ENCODE peak calls at places on chromosomes 4 and X, in seven cellular contexts. K is uterus, S is IMR-90, C is heart left ventricle, N is Peyer's patch, F is tibial nerve, R is transverse colon. W is an unnamed sample.
A peak's percentile ranks its signal among the peaks of the same experiment; 100 is the strongest.

GRCh38 chrX:103628386-103629290 is at the start of gene TCEAL1:
- DNase-seq in R (peak; percentile 74), N (peak; percentile 74), S (peak; percentile 27), C (peak; percentile 66), K (peak; percentile 67), F (peak; percentile 45), W (peak; percentile 85)

GRCh38 chrX:30576881-30577280 is 685 bp downstream of the TASL start:
- DNase-seq in N (no peak), S (no peak), R (no peak), C (no peak), K (no peak), F (no peak), W (no peak)

GRCh38 chrX:102745513-102746133 is 25.1 kb downstream of the GPRASP3 start:
- DNase-seq in R (no peak), C (no peak), S (no peak), N (no peak), K (peak; percentile 20), F (no peak), W (no peak)

GRCh38 chrX:54509401-54509800 is 13.4 kb upstream of the FGD1 start:
- DNase-seq in C (no peak), S (peak; percentile 40), N (no peak), K (no peak), R (no peak), F (no peak), W (no peak)

GRCh38 chr4:13248621-13249298 is 235.4 kb downstream of the RAB28 start:
- DNase-seq in C (no peak), K (no peak), N (no peak), R (no peak), S (peak; percentile 6), F (no peak), W (no peak)

GRCh38 chr4:107740950-107741701 is 21.1 kb upstream of the PAPSS1 start:
- DNase-seq in S (peak; percentile 60), C (peak; percentile 41), R (peak; percentile 21), N (no peak), F (peak; percentile 48), K (peak; percentile 67), W (no peak)

GRCh38 chr4:97720869-97721432 is 422.3 kb downstream of the STPG2 start:
- DNase-seq in N (no peak), S (no peak), C (no peak), K (no peak), R (no peak), F (no peak), W (no peak)

GRCh38 chr4:2402053-2402452 is 16.4 kb downstream of the ZFYVE28 start:
- DNase-seq in F (no peak), R (peak; percentile 88), K (peak; percentile 68), C (peak; percentile 76), S (no peak), N (peak; percentile 92), W (peak; percentile 64)

GRCh38 chr4:61294001-61294400 is 93.9 kb downstream of the ADGRL3 start:
- DNase-seq in K (no peak), R (no peak), C (no peak), S (no peak), F (no peak), N (no peak), W (no peak)

GRCh38 chr4:166622425-166622977 is 611.8 kb downstream of the SPOCK3 start:
- DNase-seq in S (no peak), K (no peak), F (no peak), C (no peak), N (no peak), R (no peak), W (no peak)

GRCh38 chrX:20217906-20218305 is 48.8 kb downstream of the RPS6KA3 start:
- DNase-seq in S (no peak), R (no peak), N (no peak), F (no peak), K (no peak), C (no peak), W (no peak)

GRCh38 chrX:20221902-20222301 is 44.8 kb downstream of the RPS6KA3 start:
- DNase-seq in N (no peak), F (no peak), S (peak; percentile 42), K (no peak), C (no peak), R (no peak), W (no peak)

GRCh38 chrX:20215565-20215964 is 51.1 kb downstream of the RPS6KA3 start:
- DNase-seq in F (no peak), N (no peak), R (no peak), S (no peak), C (no peak), K (no peak), W (no peak)

GRCh38 chrX:20217279-20217678 is 49.4 kb downstream of the RPS6KA3 start:
- DNase-seq in R (no peak), N (no peak), F (no peak), C (no peak), K (no peak), S (peak; percentile 78), W (no peak)

GRCh38 chrX:20218809-20219505 is 47.8 kb downstream of the RPS6KA3 start:
- DNase-seq in K (peak; percentile 22), S (peak; percentile 20), F (no peak), R (no peak), N (no peak), C (no peak), W (peak; percentile 55)
- H3K4me3 ChIP-seq in K (no peak overlapping the region), S (no peak overlapping the region), F (no peak overlapping the region), R (no peak overlapping the region), N (no peak overlapping the region), C (peak overlapping the region; percentile 30), W (peak overlapping the region; percentile 16)

GRCh38 chrX:55839480-55839879 is 121.9 kb downstream of the RRAGB start:
- DNase-seq in N (peak; percentile 73), C (no peak), K (no peak), R (peak; percentile 51), F (no peak), S (no peak), W (no peak)
- H3K27me3 ChIP-seq in N (no peaks in the 10 kb centered on the region), C (no peaks in the 10 kb centered on the region), K (no peaks in the 10 kb centered on the region), R (no peaks in the 10 kb centered on the region), F (no peaks in the 10 kb centered on the region), S (no peaks in the 10 kb centered on the region), W (no peaks in the 10 kb centered on the region)

DNA sequence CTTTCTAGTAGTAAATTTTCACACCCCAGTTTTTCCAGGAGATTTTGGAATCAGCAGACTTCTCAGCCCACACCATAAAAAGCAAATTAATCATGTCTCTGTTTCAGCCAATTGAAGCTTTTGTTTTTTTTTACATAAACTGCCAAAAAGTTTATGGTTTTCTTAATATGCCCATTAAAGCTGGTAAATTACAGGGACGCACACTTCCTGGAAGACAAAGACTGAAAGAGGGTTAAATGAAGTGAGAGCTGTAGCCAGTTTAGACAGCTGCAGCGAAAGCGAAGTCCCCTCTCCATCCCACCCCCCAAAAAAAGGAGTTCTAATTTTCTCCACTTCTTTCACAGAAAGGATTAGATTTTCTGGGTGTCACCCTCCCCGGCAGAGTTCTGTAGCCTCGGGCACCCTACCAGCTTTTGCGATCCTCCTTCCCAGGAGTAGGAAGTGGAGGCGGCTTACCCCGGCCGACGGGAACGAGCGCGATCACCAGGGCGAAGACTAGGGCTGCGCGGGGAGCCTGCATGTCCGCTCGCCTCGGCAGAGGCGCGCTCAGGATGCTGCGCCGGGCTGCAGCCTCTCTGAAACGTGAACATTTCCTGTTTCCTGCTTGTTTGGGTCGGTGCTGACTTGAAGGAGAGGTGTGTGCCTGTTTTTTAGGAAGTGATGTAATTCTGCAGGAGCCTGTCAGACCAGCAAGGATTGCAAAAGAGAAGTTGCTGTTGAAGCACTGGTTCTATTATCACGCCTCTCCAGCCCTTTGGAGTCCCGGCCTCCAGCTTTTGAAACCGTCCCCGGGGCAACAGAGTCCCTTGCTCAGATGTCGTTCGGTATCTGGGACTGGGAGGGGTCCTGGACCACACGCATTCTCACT is at the start of gene TMEM154:
- DNase-seq in R (peak; percentile 74), S (peak; percentile 53), N (peak; percentile 75), F (peak; percentile 23), C (peak; percentile 59), K (peak; percentile 18), W (peak; percentile 75)
- TF ChIP-seq POLR2A in R (peak; percentile 74), S (no peak), N (peak; percentile 31), F (no peak), C (no peak), K (no peak), W (peak; percentile 62)

GRCh38 chr4:84907145-84907544 is 59.3 kb downstream of the WDFY3 start:
- DNase-seq in C (no peak), K (no peak), N (no peak), S (no peak), R (no peak), F (no peak), W (no peak)
- H3K4me3 ChIP-seq in C (no peak overlapping the region), K (no peak overlapping the region), N (no peak overlapping the region), S (no peak overlapping the region), R (no peak overlapping the region), F (no peak overlapping the region), W (no peak overlapping the region)

DNA sequence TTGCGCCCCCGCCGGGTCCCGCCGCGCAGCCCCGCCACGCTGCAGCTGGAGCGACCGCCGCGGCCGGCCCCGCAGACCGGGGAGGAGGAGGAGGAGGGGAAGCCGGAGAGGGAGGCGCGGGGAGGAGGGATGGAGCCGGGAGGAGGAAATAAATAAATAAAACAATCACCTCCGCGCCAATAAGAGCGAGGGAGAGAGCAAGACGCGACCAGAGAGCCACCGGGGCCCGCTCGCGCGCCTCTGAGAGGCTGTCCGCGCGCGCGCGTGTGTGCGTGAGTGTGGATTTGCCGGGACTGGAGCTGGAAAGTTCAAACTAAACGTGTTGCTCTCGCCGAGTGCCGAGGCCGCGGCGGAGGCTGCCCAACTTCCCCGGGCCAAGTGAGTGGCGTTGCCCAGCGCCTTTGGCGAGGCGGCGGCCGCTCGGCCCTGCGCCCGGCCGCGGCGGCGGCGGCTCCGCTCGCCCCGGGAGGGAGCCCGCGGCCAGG is 2184.4 kb upstream of the TENM3 start:
- DNase-seq in S (peak; percentile 44), R (peak; percentile 41), K (no peak), N (peak; percentile 82), F (no peak), C (peak; percentile 30), W (peak; percentile 60)
- H3K27me3 ChIP-seq in S (peaks cover 12% of the 10 kb centered on the region), R (peaks cover 69% of the 10 kb centered on the region), K (no peaks in the 10 kb centered on the region), N (no peaks in the 10 kb centered on the region), F (peaks cover 36% of the 10 kb centered on the region), C (peaks cover 15% of the 10 kb centered on the region), W (peaks cover 7% of the 10 kb centered on the region)

W was measured in right lobe of liver.